ENCODE peak calls at places on chromosome 6, in seven cellular contexts. T is activated CD4-positive, alpha-beta T cell treated with anti-CD3 and anti-CD28 coated beads, Interleukin-2, amount 10 ng/mL, durations not matched to agents 7 days and 5 days; G is lower leg skin; Q is type B pancreatic cell; Z is activated naive CD4-positive, alpha-beta T cell; F is GM13976; I is SHP77. X is an unnamed sample.

GRCh38 chr6:51618563-51618962 is 468.9 kb downstream of the PKHD1 start:
- DNase-seq in T (no peak), F (no peak), G (no peak), Q (no peak), I (no peak), Z (no peak), X (no peak)

GRCh38 chr6:26471970-26472369 is 14.2 kb downstream of the BTN2A1 start:
- DNase-seq in Q (no peak), G (no peak), I (no peak), F (no peak), Z (no peak), T (no peak), X (no peak)

GRCh38 chr6:23494367-23494766 is 631.6 kb upstream of the NRSN1 start:
- DNase-seq in G (no peak), F (no peak), T (no peak), Q (no peak), I (no peak), Z (no peak), X (no peak)

GRCh38 chr6:96304997-96305396 is 216.6 kb upstream of the UFL1 start:
- DNase-seq in G (no peak), F (peak), Z (no peak), I (peak), Q (no peak), T (no peak), X (no peak)

GRCh38 chr6:135182120-135182992 is 1.2 kb downstream of the MYB start:
- DNase-seq in T (peak), Q (no peak), F (no peak), I (peak), G (no peak), Z (peak), X (peak)

GRCh38 chr6:167893416-167893815 is 66.7 kb downstream of the AFDN start:
- DNase-seq in F (no peak), T (no peak), I (no peak), Q (no peak), G (no peak), Z (no peak), X (no peak)

GRCh38 chr6:127069659-127070279 is 48.7 kb upstream of the RSPO3 start:
- DNase-seq in Z (no peak), G (no peak), F (peak), I (peak), Q (no peak), T (no peak), X (peak)

GRCh38 chr6:14711056-14711703 is 534.7 kb upstream of the JARID2 start:
- DNase-seq in I (no peak), F (peak), Z (no peak), G (no peak), T (peak), Q (no peak), X (peak)

GRCh38 chr6:56841751-56842150 is 113.2 kb upstream of the BEND6 start:
- DNase-seq in T (no peak), I (no peak), F (no peak), G (no peak), Q (no peak), Z (no peak), X (no peak)

GRCh38 chr6:144957236-144957937 is 672.3 kb downstream of the UTRN start:
- DNase-seq in T (no peak), I (no peak), Z (no peak), F (no peak), Q (no peak), G (no peak), X (no peak)

GRCh38 chr6:152218887-152219286 is 411.4 kb downstream of the ESR1 start:
- DNase-seq in G (no peak), Q (no peak), Z (no peak), T (no peak), F (no peak), I (no peak), X (no peak)

GRCh38 chr6:124560836-124561585 is 401.2 kb upstream of the RNF217 start:
- DNase-seq in I (no peak), F (no peak), G (no peak), Z (no peak), Q (no peak), T (no peak), X (no peak)

GRCh38 chr6:91560409-91560808 is 973.5 kb upstream of the MAP3K7 start:
- DNase-seq in T (no peak), F (no peak), I (no peak), Z (no peak), Q (no peak), G (no peak), X (no peak)

GRCh38 chr6:133359760-133360159 is 118.6 kb downstream of the EYA4 start:
- DNase-seq in T (no peak), F (no peak), Q (no peak), G (no peak), I (no peak), Z (no peak), X (no peak)

GRCh38 chr6:16296061-16296670 is 57.8 kb downstream of the GMPR start:
- DNase-seq in Q (no peak), T (no peak), I (no peak), G (no peak), Z (no peak), F (no peak), X (no peak)

GRCh38 chr6:42406296-42407280 is 45.1 kb downstream of the TRERF1 start:
- DNase-seq in Z (no peak), Q (no peak), F (no peak), G (peak), I (peak), T (no peak), X (no peak)

GRCh38 chr6:33057222-33058150 is 16.0 kb downstream of the HLA-DPA1 start:
- DNase-seq in Q (no peak), T (no peak), Z (no peak), G (no peak), F (no peak), I (no peak), X (no peak)

GRCh38 chr6:79385893-79386292 is 151.3 kb downstream of the LCA5 start:
- DNase-seq in G (no peak), F (no peak), Q (no peak), Z (no peak), I (no peak), T (no peak), X (no peak)